ENCODE peak calls at places on chromosomes 4 and X, in nine cellular contexts. Y is mesendoderm, X is lower lobe of right lung, C is cardiac muscle cell, O is left lung, Q is Panc1, E is mucosa of descending colon, R is right atrium auricular region, T is transverse colon. V is an unnamed sample.
A peak's percentile ranks its signal among the peaks of the same experiment; 100 is the strongest.

GRCh38 chr4:3829954-3830773 is 64.0 kb downstream of the ADRA2C start:
- DNase-seq in Q (no peak), T (no peak), O (no peak), R (no peak), E (no peak), Y (peak; percentile 62), X (no peak), C (no peak), V (no peak)

GRCh38 chr4:3446631-3447320 is 5.0 kb downstream of the HGFAC start:
- DNase-seq in C (no peak), Y (no peak), O (no peak), T (no peak), R (no peak), Q (no peak), X (no peak), E (no peak), V (no peak)

GRCh38 chr4:48854982-48855381 is 24.1 kb downstream of the OCIAD1 start:
- DNase-seq in T (no peak), Q (no peak), R (no peak), X (no peak), E (no peak), C (peak; percentile 26), O (no peak), Y (no peak), V (no peak)

GRCh38 chr4:21656832-21657231 is 291.7 kb downstream of the KCNIP4 start:
- DNase-seq in T (no peak), R (no peak), Q (no peak), X (no peak), Y (peak; percentile 67), C (peak; percentile 80), O (no peak), E (no peak), V (no peak)

GRCh38 chrX:96430756-96431455 is 253.7 kb upstream of the DIAPH2 start:
- DNase-seq in Q (no peak), R (no peak), E (no peak), C (no peak), T (no peak), Y (peak; percentile 47), O (no peak), X (no peak), V (no peak)

GRCh38 chr4:142404191-142404611 is 441.9 kb downstream of the INPP4B start:
- DNase-seq in Q (no peak), Y (no peak), X (no peak), R (no peak), T (no peak), O (peak; percentile 42), E (no peak), C (peak; percentile 61), V (no peak)

GRCh38 chr4:110663738-110664444 is 41.0 kb upstream of the PITX2 start:
- DNase-seq in Q (no peak), T (no peak), X (no peak), C (peak; percentile 17), Y (no peak), R (no peak), O (no peak), E (peak; percentile 17), V (no peak)

GRCh38 chrX:153462291-153462690 is 8.1 kb downstream of the HAUS7 start:
- DNase-seq in T (no peak), Q (no peak), E (no peak), C (no peak), X (no peak), O (no peak), Y (no peak), R (no peak), V (no peak)

GRCh38 chrX:150239946-150240642 is 123.0 kb upstream of the MAMLD1 start:
- DNase-seq in Y (no peak), O (no peak), Q (no peak), E (no peak), T (no peak), X (no peak), R (peak; percentile 43), C (no peak), V (no peak)

GRCh38 chr4:29375716-29376115 is 1344.5 kb upstream of the PCDH7 start:
- DNase-seq in Q (no peak), R (no peak), C (no peak), X (no peak), T (no peak), O (no peak), Y (peak; percentile 4), E (no peak), V (no peak)

GRCh38 chr4:140300271-140300970 is 73.0 kb upstream of the SCOC start:
- DNase-seq in X (no peak), R (no peak), E (no peak), Y (peak; percentile 76), T (no peak), O (no peak), Q (no peak), C (peak; percentile 62), V (no peak)

GRCh38 chrX:20431486-20431885 is 164.8 kb upstream of the RPS6KA3 start:
- DNase-seq in O (no peak), R (no peak), X (no peak), Y (no peak), T (no peak), E (no peak), C (no peak), Q (no peak), V (no peak)

GRCh38 chr4:168440442-168441264 is 39.6 kb downstream of the DDX60L start:
- DNase-seq in E (no peak), Q (no peak), C (peak; percentile 54), T (no peak), O (no peak), R (no peak), Y (peak; percentile 71), X (no peak), V (no peak)

GRCh38 chr4:140693577-140693976 is 62.6 kb downstream of the TBC1D9 start:
- DNase-seq in Q (no peak), O (no peak), C (peak; percentile 69), R (no peak), Y (no peak), X (no peak), T (no peak), E (no peak), V (no peak)

GRCh38 chrX:53114864-53115549 is 21.1 kb downstream of the KANTR start:
- DNase-seq in Y (no peak), C (no peak), O (no peak), T (no peak), R (no peak), X (no peak), Q (no peak), E (no peak), V (no peak)

GRCh38 chr4:187321741-187322140 is 598.1 kb upstream of the FAT1 start:
- DNase-seq in E (no peak), Y (no peak), R (no peak), T (no peak), C (no peak), Q (no peak), X (no peak), O (no peak), V (no peak)

GRCh38 chrX:30831082-30831481 is 58.0 kb downstream of the TAB3 start:
- DNase-seq in Y (peak; percentile 1), T (no peak), R (no peak), E (no peak), Q (no peak), C (no peak), X (no peak), O (no peak), V (no peak)

GRCh38 chr4:113851816-113852215 is 90.3 kb upstream of the CAMK2D start:
- DNase-seq in E (no peak), Q (no peak), C (no peak), O (no peak), X (no peak), T (no peak), Y (no peak), R (no peak), V (no peak)

GRCh38 chrX:105461013-105461412 is 240.5 kb upstream of the TEX13A start:
- DNase-seq in C (no peak), T (no peak), O (no peak), E (no peak), Y (no peak), X (no peak), Q (no peak), R (no peak), V (no peak)

GRCh38 chr4:21202959-21203358 is 502.7 kb downstream of the PACRGL start:
- DNase-seq in O (no peak), C (no peak), Y (no peak), T (no peak), X (no peak), Q (no peak), E (no peak), R (no peak), V (no peak)

GRCh38 chr4:7487464-7487863 is 52.7 kb upstream of the PSAPL1 start:
- DNase-seq in R (no peak), Q (no peak), T (no peak), X (no peak), C (no peak), Y (no peak), O (no peak), E (no peak), V (no peak)
- H3K4me1 ChIP-seq in R (no peaks in the 10 kb centered on the region), Q (no peaks in the 10 kb centered on the region), T (no peaks in the 10 kb centered on the region), X (no peaks in the 10 kb centered on the region), C (peaks cover 9% of the 10 kb centered on the region), Y (peaks cover 11% of the 10 kb centered on the region), O (no peaks in the 10 kb centered on the region), E (no peaks in the 10 kb centered on the region), V (no peaks in the 10 kb centered on the region)

DNA sequence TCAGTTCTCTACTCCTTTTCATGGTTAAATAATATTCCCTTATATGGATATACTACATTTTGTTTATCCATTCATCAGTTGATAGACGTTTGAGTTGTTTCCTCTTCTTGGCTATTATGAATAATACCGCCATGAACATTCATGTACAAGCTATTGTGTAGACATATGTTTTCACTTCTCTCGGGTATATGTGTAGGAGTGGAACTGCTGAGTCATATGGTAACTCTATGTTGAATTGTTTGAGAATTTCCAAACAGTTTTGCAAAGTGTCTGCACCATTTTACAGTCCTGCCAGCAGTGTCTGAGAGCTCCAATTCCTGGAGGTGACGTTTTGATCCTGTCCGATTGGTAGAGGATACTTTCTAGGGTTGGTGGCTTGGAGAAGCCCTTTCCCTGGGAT is 23.6 kb downstream of the PLAC1 start:
- DNase-seq in Q (no peak), T (no peak), X (no peak), E (no peak), Y (no peak), O (no peak), R (no peak), C (peak; percentile 68), V (no peak)
- H3K4me1 ChIP-seq in Q (no peaks in the 10 kb centered on the region), T (no peaks in the 10 kb centered on the region), X (no peaks in the 10 kb centered on the region), E (no peaks in the 10 kb centered on the region), Y (no peaks in the 10 kb centered on the region), O (no peaks in the 10 kb centered on the region), R (no peaks in the 10 kb centered on the region), C (no peaks in the 10 kb centered on the region), V (no peaks in the 10 kb centered on the region)

GRCh38 chr4:41448935-41449334 is 89.0 kb upstream of the LIMCH1 start:
- DNase-seq in O (peak; percentile 47), C (peak; percentile 32), R (no peak), Q (no peak), X (no peak), T (peak; percentile 9), E (peak; percentile 23), Y (no peak), V (no peak)
- H3K4me1 ChIP-seq in O (peaks cover 11% of the 10 kb centered on the region), C (no peaks in the 10 kb centered on the region), R (no peaks in the 10 kb centered on the region), Q (no peaks in the 10 kb centered on the region), X (peaks cover 21% of the 10 kb centered on the region), T (no peaks in the 10 kb centered on the region), E (no peaks in the 10 kb centered on the region), Y (no peaks in the 10 kb centered on the region), V (no peaks in the 10 kb centered on the region)

DNA sequence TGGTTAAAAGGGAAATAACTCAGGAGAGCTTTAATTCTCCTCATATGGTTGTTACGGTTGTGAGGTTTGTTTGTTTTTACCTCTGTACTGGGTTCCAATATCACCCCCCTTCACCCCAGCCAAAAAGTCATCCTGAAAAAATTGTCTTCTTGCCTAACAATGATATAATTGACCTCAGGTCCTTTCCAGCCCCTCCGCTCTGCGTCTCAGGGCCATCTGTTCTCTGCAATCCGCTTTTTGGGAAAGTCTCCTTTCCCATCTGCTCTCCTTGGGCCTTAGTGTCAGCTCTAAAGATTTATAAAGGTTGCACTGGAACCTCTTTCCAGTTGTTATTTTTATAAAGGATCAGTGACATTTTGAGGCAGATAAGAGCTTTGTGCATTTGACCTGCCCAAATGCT is 33.9 kb downstream of the DLG3 start:
- DNase-seq in X (no peak), O (no peak), T (no peak), R (no peak), Q (no peak), C (no peak), E (no peak), Y (no peak), V (no peak)
- H3K4me1 ChIP-seq in X (peaks cover 28% of the 10 kb centered on the region), O (peaks cover 4% of the 10 kb centered on the region), T (peaks cover 28% of the 10 kb centered on the region), R (no peaks in the 10 kb centered on the region), Q (peaks cover 3% of the 10 kb centered on the region), C (peaks cover 47% of the 10 kb centered on the region), E (peaks cover 18% of the 10 kb centered on the region), Y (no peaks in the 10 kb centered on the region), V (no peaks in the 10 kb centered on the region)

V was measured in spleen.